ENCODE peak calls at places on chromosomes 13 and 19, in eight cellular contexts. I, P, V, U, J, K, E and R are unnamed samples.

GRCh38 chr13:78976696-78977095 is 317.7 kb upstream of the OBI1 start:
- DNase-seq in K (no peak), U (no peak), E (no peak), P (no peak), I (no peak), V (no peak), J (peak), R (no peak)

GRCh38 chr19:7415163-7415856 is 66.6 kb downstream of the ARHGEF18 start:
- DNase-seq in K (peak), P (no peak), E (no peak), V (peak), U (no peak), J (no peak), I (no peak), R (no peak)

GRCh38 chr13:27977476-27978300 is 8.6 kb upstream of the CDX2 start:
- DNase-seq in E (no peak), J (no peak), I (no peak), U (no peak), K (no peak), V (no peak), P (no peak), R (no peak)

GRCh38 chr19:8302357-8302691 is 5.8 kb downstream of the CD320 start:
- DNase-seq in I (peak), K (no peak), V (no peak), E (no peak), J (no peak), U (no peak), P (no peak), R (peak)

GRCh38 chr13:24271611-24272451 is 37.5 kb upstream of the C1QTNF9 start:
- DNase-seq in I (peak), V (peak), E (no peak), U (peak), J (no peak), K (peak), P (no peak), R (peak)

GRCh38 chr19:55643003-55643732 is at the start of gene ZNF581:
- DNase-seq in J (peak), K (peak), I (peak), E (no peak), V (peak), P (no peak), U (no peak), R (peak)

GRCh38 chr13:100658363-100658762 is 16.2 kb downstream of the TMTC4 start:
- DNase-seq in J (no peak), K (no peak), U (no peak), E (no peak), V (no peak), P (no peak), I (no peak), R (no peak)

GRCh38 chr13:95643009-95643408 is 1.5 kb downstream of the DZIP1 start:
- DNase-seq in U (no peak), E (no peak), K (no peak), V (no peak), P (no peak), J (no peak), I (no peak), R (no peak)

GRCh38 chr13:39415403-39415802 is 187.6 kb downstream of the LHFPL6 start:
- DNase-seq in K (peak), J (peak), I (peak), U (no peak), V (peak), P (no peak), E (no peak), R (peak)

GRCh38 chr13:51449018-51449417 is 3.8 kb downstream of the INTS6 start:
- DNase-seq in V (no peak), I (no peak), K (no peak), J (no peak), U (no peak), E (no peak), P (no peak), R (no peak)

GRCh38 chr19:45400192-45400591 is 4.7 kb downstream of the PPP1R13L start:
- DNase-seq in P (no peak), E (no peak), I (no peak), K (no peak), J (no peak), U (no peak), V (no peak), R (no peak)

GRCh38 chr19:768424-768823 is 17.5 kb downstream of the MISP start:
- DNase-seq in I (no peak), V (peak), K (peak), P (no peak), J (no peak), E (no peak), U (peak), R (no peak)

GRCh38 chr13:30968734-30969335 is 36.4 kb downstream of the TEX26 start:
- DNase-seq in I (no peak), E (no peak), U (peak), J (no peak), V (peak), K (no peak), P (no peak), R (no peak)

GRCh38 chr13:20514866-20515265 is 10.8 kb downstream of the CRYL1 start:
- DNase-seq in J (no peak), I (no peak), P (no peak), K (no peak), V (peak), U (no peak), E (no peak), R (no peak)

GRCh38 chr19:49691243-49692101 is 556 bp downstream of the CPT1C start:
- DNase-seq in E (no peak), I (peak), J (peak), K (peak), U (no peak), P (no peak), V (peak), R (peak)

GRCh38 chr19:6313398-6313969 is 19.9 kb downstream of the ACER1 start:
- DNase-seq in E (no peak), P (no peak), V (no peak), J (no peak), I (no peak), U (no peak), K (no peak), R (no peak)

GRCh38 chr13:62846302-62846701 is 1430.7 kb upstream of the PCDH20 start:
- DNase-seq in P (no peak), U (no peak), K (no peak), J (no peak), I (no peak), E (no peak), V (no peak), R (no peak)

GRCh38 chr13:67299731-67300130 is 69.6 kb upstream of the PCDH9 start:
- DNase-seq in V (no peak), J (peak), E (no peak), K (no peak), U (no peak), I (no peak), P (no peak), R (no peak)

GRCh38 chr13:98565726-98566577 is 11.0 kb downstream of the STK24 start:
- DNase-seq in I (no peak), E (no peak), U (no peak), P (no peak), J (no peak), K (peak), V (peak), R (no peak)

GRCh38 chr13:54424344-54424743 is 1395.7 kb downstream of the OLFM4 start:
- DNase-seq in E (no peak), U (no peak), I (no peak), K (no peak), J (no peak), V (no peak), P (no peak), R (no peak)

GRCh38 chr19:14198384-14199376 is 7.3 kb downstream of the ADGRL1 start:
- DNase-seq in J (peak), K (no peak), V (peak), I (no peak), E (no peak), U (no peak), P (no peak), R (no peak)

GRCh38 chr13:99464441-99464949 is 36.8 kb upstream of the TM9SF2 start:
- DNase-seq in P (no peak), K (no peak), V (peak), I (no peak), U (peak), E (no peak), J (no peak), R (no peak)

GRCh38 chr13:35812730-35813129 is 318.5 kb downstream of the DCLK1 start:
- DNase-seq in U (no peak), I (no peak), E (no peak), K (no peak), J (no peak), V (no peak), P (no peak), R (no peak)

GRCh38 chr19:32719611-32720059 is at the start of gene TDRD12:
- DNase-seq in P (no peak), I (no peak), U (no peak), K (no peak), J (no peak), E (no peak), V (no peak), R (no peak)

GRCh38 chr19:55113570-55114039 is 3.8 kb downstream of the PPP1R12C start:
- DNase-seq in E (no peak), U (peak), K (peak), I (peak), V (peak), J (peak), P (peak), R (peak)

GRCh38 chr13:50366488-50367174 is 351.4 kb downstream of the KCNRG start:
- DNase-seq in U (no peak), I (no peak), J (no peak), K (no peak), E (peak), P (no peak), V (no peak), R (no peak)

GRCh38 chr13:51674276-51674675 is 90.0 kb downstream of the WDFY2 start:
- DNase-seq in J (no peak), I (no peak), U (no peak), E (no peak), K (no peak), V (no peak), P (no peak), R (no peak)

GRCh38 chr19:37954421-37954874 is 47.4 kb downstream of the SIPA1L3 start:
- DNase-seq in I (no peak), P (no peak), J (no peak), V (no peak), K (no peak), E (no peak), U (no peak), R (no peak)

GRCh38 chr19:34308381-34309367 is 54.3 kb downstream of the GARRE1 start:
- DNase-seq in P (no peak), U (no peak), K (no peak), J (no peak), V (peak), E (no peak), I (no peak), R (no peak)

GRCh38 chr19:47729799-47730520 is 15.4 kb upstream of the NOP53 start:
- DNase-seq in E (no peak), V (no peak), J (no peak), U (no peak), I (peak), P (no peak), K (peak), R (peak)

GRCh38 chr19:32258167-32258566 is 87.2 kb upstream of the ZNF507 start:
- DNase-seq in U (no peak), P (no peak), E (no peak), K (no peak), J (no peak), V (no peak), I (no peak), R (no peak)

GRCh38 chr19:16076958-16077611 is 790 bp downstream of the TPM4 start:
- DNase-seq in V (peak), K (no peak), P (no peak), I (no peak), J (peak), E (no peak), U (no peak), R (peak)

GRCh38 chr13:67416047-67416925 is 186.2 kb upstream of the PCDH9 start:
- DNase-seq in J (peak), P (no peak), I (peak), V (no peak), U (no peak), E (no peak), K (peak), R (no peak)